ENCODE peak calls at places on chromosomes 7 and 10, in eight cellular contexts. J, W, T, R, V, I, N and Y are unnamed samples.

GRCh38 chr10:67772151-67772550 is 65.8 kb downstream of the DNAJC12 start:
- DNase-seq in J (no peak), W (no peak), T (no peak), R (no peak), V (no peak), I (no peak), N (no peak), Y (no peak)

GRCh38 chr10:61793760-61794713 is 107.5 kb upstream of the ARID5B start:
- DNase-seq in J (peak; percentile 79), W (no peak), T (peak; percentile 76), R (no peak), V (no peak), I (no peak), N (peak; percentile 28), Y (no peak)

GRCh38 chr10:27285093-27285492 is 44.5 kb upstream of the ACBD5 start:
- DNase-seq in J (peak; percentile 2), W (peak; percentile 8), T (peak; percentile 27), R (no peak), V (no peak), I (peak; percentile 7), N (no peak), Y (no peak)

GRCh38 chr7:130009848-130010688 is 41.1 kb downstream of the ZC3HC1 start:
- DNase-seq in J (peak; percentile 89), W (peak; percentile 91), T (peak; percentile 75), R (no peak), V (peak; percentile 60), I (peak; percentile 22), N (peak; percentile 77), Y (no peak)

GRCh38 chr7:149422065-149422913 is 38.6 kb downstream of the ZNF777 start:
- DNase-seq in J (peak; percentile 53), W (peak; percentile 53), T (peak; percentile 84), R (peak; percentile 89), V (no peak), I (peak; percentile 49), N (peak; percentile 27), Y (no peak)

GRCh38 chr7:120993575-120994191 is 5.2 kb downstream of the CPED1 start:
- DNase-seq in J (peak; percentile 56), W (no peak), T (peak; percentile 42), R (no peak), V (no peak), I (no peak), N (no peak), Y (no peak)

GRCh38 chr7:32890553-32891045 is 961 bp downstream of the KBTBD2 start:
- DNase-seq in J (peak; percentile 71), W (peak; percentile 31), T (peak; percentile 85), R (no peak), V (no peak), I (no peak), N (peak; percentile 62), Y (peak; percentile 57)

GRCh38 chr10:22911889-22912762 is 15.7 kb upstream of the ARMC3 start:
- DNase-seq in J (no peak), W (no peak), T (peak; percentile 25), R (no peak), V (no peak), I (no peak), N (peak; percentile 17), Y (no peak)

GRCh38 chr7:148058753-148059152 is 531.8 kb upstream of the C7orf33 start:
- DNase-seq in J (no peak), W (no peak), T (no peak), R (no peak), V (no peak), I (no peak), N (no peak), Y (no peak)

GRCh38 chr7:39130304-39130703 is 152.6 kb downstream of the POU6F2 start:
- DNase-seq in J (no peak), W (no peak), T (no peak), R (no peak), V (no peak), I (no peak), N (no peak), Y (no peak)

GRCh38 chr10:61492596-61492995 is 39.4 kb upstream of the TMEM26 start:
- DNase-seq in J (no peak), W (no peak), T (no peak), R (no peak), V (no peak), I (no peak), N (no peak), Y (no peak)

GRCh38 chr7:112462236-112462635 is 12.0 kb downstream of the IFRD1 start:
- DNase-seq in J (peak; percentile 63), W (no peak), T (peak; percentile 90), R (no peak), V (no peak), I (no peak), N (peak; percentile 45), Y (peak; percentile 79)

GRCh38 chr10:130231211-130231850 is 95.1 kb downstream of the GLRX3 start:
- DNase-seq in J (no peak), W (no peak), T (no peak), R (peak; percentile 46), V (peak; percentile 53), I (no peak), N (no peak), Y (no peak)

GRCh38 chr7:82156938-82157337 is 286.6 kb downstream of the CACNA2D1 start:
- DNase-seq in J (peak; percentile 7), W (no peak), T (no peak), R (no peak), V (no peak), I (no peak), N (no peak), Y (no peak)

GRCh38 chr10:34176351-34176750 is 638.7 kb downstream of the PARD3 start:
- DNase-seq in J (no peak), W (no peak), T (no peak), R (no peak), V (no peak), I (no peak), N (no peak), Y (no peak)

GRCh38 chr10:126227762-126228134 is 160.5 kb downstream of the ADAM12 start:
- DNase-seq in J (peak; percentile 75), W (no peak), T (peak; percentile 64), R (no peak), V (no peak), I (no peak), N (peak; percentile 91), Y (no peak)

DNA sequence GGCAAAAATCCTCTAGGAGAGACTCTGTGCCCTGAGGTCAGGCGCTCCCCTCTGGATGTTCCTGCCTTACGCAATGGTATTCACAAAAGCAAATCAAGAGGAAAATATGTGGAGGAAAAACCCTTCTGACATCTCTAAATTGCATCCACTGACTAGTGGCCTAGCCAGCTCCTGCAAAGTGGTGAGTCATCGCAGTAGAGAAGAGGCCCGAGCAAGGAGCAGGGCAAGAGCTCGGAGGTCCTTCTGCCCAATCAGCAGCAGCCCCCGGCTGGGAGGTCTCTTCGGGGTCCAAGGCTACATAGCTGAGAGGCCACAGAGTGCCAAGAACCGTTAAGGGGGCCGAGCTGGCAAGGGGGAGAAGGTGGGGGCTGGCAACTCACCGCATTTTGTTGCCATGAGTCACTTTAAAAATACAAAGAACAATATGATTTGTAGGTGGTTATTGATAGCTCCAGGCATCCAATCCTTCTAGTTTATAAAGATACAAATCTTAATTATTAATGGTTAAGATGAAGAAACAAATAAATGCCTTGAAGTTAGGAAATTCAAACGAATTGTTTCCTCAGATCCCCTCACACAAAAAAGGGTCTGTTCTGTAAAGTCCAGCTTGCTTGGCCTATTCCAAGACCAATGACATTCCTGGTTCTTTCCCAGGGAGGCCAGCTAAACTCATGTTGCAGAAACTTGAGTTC is 161.6 kb downstream of the PKD1L1 start:
- DNase-seq in J (peak; percentile 99), W (peak; percentile 91), T (peak; percentile 97), R (no peak), V (peak; percentile 88), I (no peak), N (peak; percentile 97), Y (peak; percentile 91)
- H3K4me3 ChIP-seq in J (no peak overlapping the region), W (peak overlapping the region; percentile 28), T (peak overlapping the region; percentile 37), R (no peak overlapping the region), V (no peak overlapping the region), I (no peak overlapping the region), N (no peak overlapping the region), Y (no peak overlapping the region)

GRCh38 chr10:48604408-48605263 is at the start of gene ARHGAP22:
- DNase-seq in J (peak; percentile 29), W (no peak), T (peak; percentile 73), R (peak; percentile 79), V (peak; percentile 70), I (no peak), N (peak; percentile 31), Y (peak; percentile 23)

GRCh38 chr10:48605264-48605615 is 367 bp upstream of the ARHGAP22 start:
- DNase-seq in J (peak; percentile 16), W (no peak), T (no peak), R (no peak), V (no peak), I (no peak), N (no peak), Y (no peak)

GRCh38 chr10:48604039-48604407 is 850 bp downstream of the ARHGAP22 start:
- DNase-seq in J (no peak), W (no peak), T (no peak), R (no peak), V (peak; percentile 49), I (no peak), N (no peak), Y (no peak)

GRCh38 chr10:48602401-48603135 is 2.3 kb downstream of the ARHGAP22 start:
- DNase-seq in J (peak; percentile 29), W (no peak), T (peak; percentile 41), R (no peak), V (no peak), I (no peak), N (no peak), Y (peak; percentile 29)

GRCh38 chr10:48603421-48604038 is 1.3 kb downstream of the ARHGAP22 start:
- DNase-seq in J (peak; percentile 35), W (no peak), T (no peak), R (no peak), V (peak; percentile 38), I (no peak), N (no peak), Y (no peak)
- H3K4me3 ChIP-seq in J (peak overlapping the region; percentile 86), W (peak overlapping the region; percentile 90), T (peak overlapping the region; percentile 91), R (no peak overlapping the region), V (no peak overlapping the region), I (no peak overlapping the region), N (peak overlapping the region; percentile 89), Y (no peak overlapping the region)

DNA sequence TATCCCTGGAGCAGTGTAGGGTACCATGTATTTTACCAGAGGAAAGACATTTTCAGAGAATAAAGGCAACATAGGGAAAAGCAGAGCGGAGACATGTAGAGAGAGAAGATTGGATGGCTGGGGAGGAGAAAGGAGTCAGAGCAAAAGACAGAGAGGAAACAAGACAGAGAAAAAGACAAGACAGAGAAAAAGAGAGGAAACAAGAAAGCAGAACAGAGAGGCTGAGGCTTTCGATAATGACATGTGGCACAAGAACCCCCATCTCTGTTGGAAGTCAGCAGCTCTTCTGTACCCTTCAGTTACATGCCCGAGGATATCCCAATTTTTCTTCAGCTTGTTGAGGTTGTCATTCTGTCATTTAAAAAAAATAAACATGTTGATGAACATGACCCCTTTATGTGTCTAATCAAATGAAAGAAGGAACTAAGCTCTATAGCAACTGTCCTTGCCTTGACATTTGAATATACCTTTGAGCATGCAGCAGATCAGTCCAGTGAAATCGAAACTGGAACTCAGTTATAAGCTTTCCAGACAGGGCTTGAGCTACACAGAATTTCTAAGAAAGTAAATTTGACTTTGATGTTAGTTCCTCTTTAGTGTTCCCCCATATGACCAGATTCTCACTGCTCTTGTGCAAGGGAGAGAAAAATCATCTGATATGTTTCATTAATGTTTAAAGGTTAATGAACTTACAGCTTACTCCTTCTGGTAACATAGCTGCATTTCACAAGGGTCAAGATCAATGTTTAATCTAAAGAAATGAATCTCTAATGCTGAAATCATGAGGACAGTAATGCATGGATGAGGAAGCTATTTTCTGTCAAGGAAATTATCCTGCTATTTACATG is 75.1 kb upstream of the SP4 start:
- DNase-seq in J (no peak), W (no peak), T (peak; percentile 15), R (no peak), V (no peak), I (peak; percentile 90), N (no peak), Y (no peak)
- H3K4me3 ChIP-seq in J (no peak overlapping the region), W (no peak overlapping the region), T (no peak overlapping the region), R (no peak overlapping the region), V (no peak overlapping the region), I (peak overlapping the region; percentile 9), N (no peak overlapping the region), Y (no peak overlapping the region)

GRCh38 chr7:44251269-44251668 is 50.5 kb downstream of the YKT6 start:
- DNase-seq in J (no peak), W (no peak), T (no peak), R (no peak), V (no peak), I (no peak), N (no peak), Y (no peak)
- H3K4me3 ChIP-seq in J (no peak overlapping the region), W (no peak overlapping the region), T (no peak overlapping the region), R (no peak overlapping the region), V (no peak overlapping the region), I (no peak overlapping the region), N (no peak overlapping the region), Y (no peak overlapping the region)